ENCODE peak calls at places on chromosome 10, in ten cellular contexts. One of them, this sample, is unnamed.

GRCh38 chr10:118116555-118117311 is 70.0 kb upstream of the RAB11FIP2 start:
- DNase-seq in PC-3: peak; percentile 4
- DNase-seq in prostate gland: peak; percentile 41
- DNase-seq in tibial artery: no peak
- DNase-seq in WERI-Rb-1: peak; percentile 20
- DNase-seq in left ventricle myocardium inferior: no peak
- DNase-seq in CD8-positive, alpha-beta T cell: no peak
- DNase-seq in fibroblast of lung: no peak
- DNase-seq in sigmoid colon: no peak
- DNase-seq in left lung: no peak
- DNase-seq in this sample: peak; percentile 80

GRCh38 chr10:586716-587115 is 102.8 kb downstream of the DIP2C start:
- DNase-seq in PC-3: no peak
- DNase-seq in prostate gland: no peak
- DNase-seq in tibial artery: no peak
- DNase-seq in WERI-Rb-1: no peak
- DNase-seq in left ventricle myocardium inferior: no peak
- DNase-seq in CD8-positive, alpha-beta T cell: no peak
- DNase-seq in fibroblast of lung: no peak
- DNase-seq in sigmoid colon: no peak
- DNase-seq in left lung: no peak
- DNase-seq in this sample: no peak

GRCh38 chr10:76736392-76736791 is 901.2 kb downstream of the KCNMA1 start:
- DNase-seq in PC-3: no peak
- DNase-seq in prostate gland: no peak
- DNase-seq in tibial artery: no peak
- DNase-seq in WERI-Rb-1: peak; percentile 19
- DNase-seq in left ventricle myocardium inferior: no peak
- DNase-seq in CD8-positive, alpha-beta T cell: no peak
- DNase-seq in fibroblast of lung: no peak
- DNase-seq in sigmoid colon: no peak
- DNase-seq in left lung: no peak
- DNase-seq in this sample: no peak

GRCh38 chr10:35182631-35183510 is 56.2 kb downstream of the CREM start:
- DNase-seq in PC-3: peak; percentile 51
- DNase-seq in prostate gland: no peak
- DNase-seq in tibial artery: no peak
- DNase-seq in WERI-Rb-1: no peak
- DNase-seq in left ventricle myocardium inferior: no peak
- DNase-seq in CD8-positive, alpha-beta T cell: no peak
- DNase-seq in fibroblast of lung: no peak
- DNase-seq in sigmoid colon: no peak
- DNase-seq in left lung: no peak
- DNase-seq in this sample: no peak

GRCh38 chr10:104445359-104445758 is 91.7 kb downstream of the CFAP58 start:
- DNase-seq in PC-3: peak; percentile 41
- DNase-seq in prostate gland: no peak
- DNase-seq in tibial artery: no peak
- DNase-seq in WERI-Rb-1: no peak
- DNase-seq in left ventricle myocardium inferior: no peak
- DNase-seq in CD8-positive, alpha-beta T cell: no peak
- DNase-seq in fibroblast of lung: peak; percentile 34
- DNase-seq in sigmoid colon: no peak
- DNase-seq in left lung: no peak
- DNase-seq in this sample: peak; percentile 64

GRCh38 chr10:33388325-33388724 is 53.9 kb upstream of the NRP1 start:
- DNase-seq in PC-3: no peak
- DNase-seq in prostate gland: no peak
- DNase-seq in tibial artery: no peak
- DNase-seq in WERI-Rb-1: no peak
- DNase-seq in left ventricle myocardium inferior: no peak
- DNase-seq in CD8-positive, alpha-beta T cell: no peak
- DNase-seq in fibroblast of lung: no peak
- DNase-seq in sigmoid colon: no peak
- DNase-seq in left lung: no peak
- DNase-seq in this sample: no peak

GRCh38 chr10:1253476-1254353 is 197.5 kb downstream of the WDR37 start:
- DNase-seq in PC-3: no peak
- DNase-seq in prostate gland: no peak
- DNase-seq in tibial artery: no peak
- DNase-seq in WERI-Rb-1: no peak
- DNase-seq in left ventricle myocardium inferior: no peak
- DNase-seq in CD8-positive, alpha-beta T cell: no peak
- DNase-seq in fibroblast of lung: no peak
- DNase-seq in sigmoid colon: no peak
- DNase-seq in left lung: no peak
- DNase-seq in this sample: no peak

GRCh38 chr10:72424561-72424960 is 69.8 kb upstream of the DNAJB12 start:
- DNase-seq in PC-3: no peak
- DNase-seq in prostate gland: no peak
- DNase-seq in tibial artery: no peak
- DNase-seq in WERI-Rb-1: no peak
- DNase-seq in left ventricle myocardium inferior: no peak
- DNase-seq in CD8-positive, alpha-beta T cell: no peak
- DNase-seq in fibroblast of lung: no peak
- DNase-seq in sigmoid colon: no peak
- DNase-seq in left lung: no peak
- DNase-seq in this sample: no peak

GRCh38 chr10:62766383-62766782 is 38.1 kb upstream of the ADO start:
- DNase-seq in PC-3: no peak
- DNase-seq in prostate gland: no peak
- DNase-seq in tibial artery: no peak
- DNase-seq in WERI-Rb-1: no peak
- DNase-seq in left ventricle myocardium inferior: no peak
- DNase-seq in CD8-positive, alpha-beta T cell: no peak
- DNase-seq in fibroblast of lung: no peak
- DNase-seq in sigmoid colon: no peak
- DNase-seq in left lung: no peak
- DNase-seq in this sample: no peak

GRCh38 chr10:95907454-95908253 is at the start of gene CC2D2B:
- DNase-seq in PC-3: peak; percentile 71
- DNase-seq in prostate gland: peak; percentile 81
- DNase-seq in tibial artery: peak; percentile 89
- DNase-seq in WERI-Rb-1: peak; percentile 91
- DNase-seq in left ventricle myocardium inferior: peak; percentile 83
- DNase-seq in CD8-positive, alpha-beta T cell: peak; percentile 59
- DNase-seq in fibroblast of lung: peak; percentile 85
- DNase-seq in sigmoid colon: peak; percentile 90
- DNase-seq in left lung: peak; percentile 87
- DNase-seq in this sample: no peak

DNA sequence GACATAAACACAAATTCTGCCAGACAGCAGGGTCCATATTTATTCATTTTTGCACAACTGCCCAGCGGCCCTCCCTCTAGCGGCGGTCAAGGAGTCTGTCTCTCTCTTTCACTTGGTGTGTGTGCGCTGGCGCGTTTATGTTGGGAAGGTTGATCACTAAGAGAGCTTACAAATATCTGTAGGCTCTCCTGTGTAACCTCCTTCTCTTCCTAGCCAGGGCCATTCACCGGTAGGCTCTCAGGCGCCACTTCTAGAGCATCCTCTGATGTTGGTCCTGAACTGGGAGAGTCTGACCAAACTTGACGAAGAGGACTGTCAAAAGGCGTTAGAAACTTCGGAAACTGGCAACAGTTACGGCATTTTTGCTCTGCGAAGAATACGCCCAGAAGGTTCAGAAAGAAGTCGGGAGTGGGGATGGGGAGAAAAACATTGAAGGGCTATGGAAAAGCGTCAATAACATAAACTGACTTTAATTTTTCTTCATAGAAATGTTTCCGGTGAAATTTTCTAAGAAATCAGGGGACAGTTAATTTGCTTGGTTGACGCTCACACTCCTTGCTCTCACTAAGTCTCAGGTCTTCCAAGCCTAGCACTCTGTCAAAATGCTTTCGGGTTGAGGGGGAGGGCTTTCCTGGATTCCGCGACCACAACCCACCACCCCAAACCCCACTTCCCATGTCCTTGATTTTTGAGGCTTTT is 731.1 kb downstream of the ZWINT start:
- DNase-seq in PC-3: peak; percentile 78
- DNase-seq in prostate gland: no peak
- DNase-seq in tibial artery: no peak
- DNase-seq in WERI-Rb-1: peak; percentile 76
- DNase-seq in left ventricle myocardium inferior: no peak
- DNase-seq in CD8-positive, alpha-beta T cell: no peak
- DNase-seq in fibroblast of lung: peak; percentile 76
- DNase-seq in sigmoid colon: no peak
- DNase-seq in left lung: no peak
- DNase-seq in this sample: no peak
- TF ChIP-seq CTCF in PC-3: peak; percentile 97
- TF ChIP-seq CTCF in prostate gland: no peak
- TF ChIP-seq CTCF in tibial artery: no peak
- TF ChIP-seq CTCF in WERI-Rb-1: peak; percentile 71
- TF ChIP-seq CTCF in left ventricle myocardium inferior: peak; percentile 59
- TF ChIP-seq CTCF in CD8-positive, alpha-beta T cell: no peak
- TF ChIP-seq CTCF in fibroblast of lung: peak; percentile 80
- TF ChIP-seq CTCF in sigmoid colon: no peak
- TF ChIP-seq CTCF in left lung: peak; percentile 37
- TF ChIP-seq CTCF in this sample: peak; percentile 91

DNA sequence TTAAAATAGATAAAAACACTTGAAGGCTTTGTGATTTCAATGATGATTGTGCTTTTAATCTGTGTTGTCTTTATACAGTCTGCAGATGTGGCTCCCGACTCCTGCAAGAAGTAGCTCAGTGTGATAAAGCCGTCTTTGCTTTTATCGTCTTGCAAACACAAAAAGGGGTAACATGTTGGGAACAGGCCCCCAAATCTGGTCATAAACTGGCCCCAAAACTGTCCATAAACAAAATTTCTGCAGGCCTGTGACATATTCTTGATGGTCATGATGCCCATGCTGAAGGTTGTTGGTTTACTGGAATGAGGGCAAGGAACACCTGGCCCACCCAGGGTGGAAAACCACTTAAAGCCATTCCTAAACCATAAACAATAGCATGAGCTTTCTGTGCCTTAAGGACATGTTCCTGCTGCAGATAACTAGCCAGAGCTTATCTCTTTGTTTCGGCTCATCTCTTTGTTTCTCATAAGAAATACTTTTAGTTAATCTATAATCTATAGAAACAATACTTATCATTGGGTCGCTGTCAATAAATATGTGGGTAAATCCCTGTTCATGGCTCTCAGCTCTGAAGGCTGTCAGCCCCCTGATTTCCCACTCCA is 14.8 kb upstream of the ZNF485 start:
- DNase-seq in PC-3: no peak
- DNase-seq in prostate gland: no peak
- DNase-seq in tibial artery: no peak
- DNase-seq in WERI-Rb-1: no peak
- DNase-seq in left ventricle myocardium inferior: no peak
- DNase-seq in CD8-positive, alpha-beta T cell: no peak
- DNase-seq in fibroblast of lung: no peak
- DNase-seq in sigmoid colon: no peak
- DNase-seq in left lung: no peak
- DNase-seq in this sample: no peak
- H3K36me3 ChIP-seq in PC-3: no peaks in the 10 kb centered on the region
- H3K36me3 ChIP-seq in prostate gland: no peaks in the 10 kb centered on the region
- H3K36me3 ChIP-seq in tibial artery: no peaks in the 10 kb centered on the region
- H3K36me3 ChIP-seq in WERI-Rb-1: no peaks in the 10 kb centered on the region
- H3K36me3 ChIP-seq in left ventricle myocardium inferior: no peaks in the 10 kb centered on the region
- H3K36me3 ChIP-seq in CD8-positive, alpha-beta T cell: no peaks in the 10 kb centered on the region
- H3K36me3 ChIP-seq in fibroblast of lung: no peaks in the 10 kb centered on the region
- H3K36me3 ChIP-seq in sigmoid colon: no peaks in the 10 kb centered on the region
- H3K36me3 ChIP-seq in left lung: no peaks in the 10 kb centered on the region
- H3K36me3 ChIP-seq in this sample: no peaks in the 10 kb centered on the region

GRCh38 chr10:52316005-52316404 is 1.9 kb downstream of the DKK1 start:
- DNase-seq in PC-3: peak; percentile 65
- DNase-seq in prostate gland: no peak
- DNase-seq in tibial artery: no peak
- DNase-seq in WERI-Rb-1: no peak
- DNase-seq in left ventricle myocardium inferior: no peak
- DNase-seq in CD8-positive, alpha-beta T cell: no peak
- DNase-seq in fibroblast of lung: peak; percentile 20
- DNase-seq in sigmoid colon: no peak
- DNase-seq in left lung: no peak
- DNase-seq in this sample: no peak

GRCh38 chr10:52314007-52314821 is at the start of gene DKK1:
- DNase-seq in PC-3: peak; percentile 100
- DNase-seq in prostate gland: peak; percentile 51
- DNase-seq in tibial artery: peak; percentile 72
- DNase-seq in WERI-Rb-1: peak; percentile 11
- DNase-seq in left ventricle myocardium inferior: peak; percentile 41
- DNase-seq in CD8-positive, alpha-beta T cell: no peak
- DNase-seq in fibroblast of lung: peak; percentile 79
- DNase-seq in sigmoid colon: peak; percentile 69
- DNase-seq in left lung: peak; percentile 60
- DNase-seq in this sample: peak; percentile 49

GRCh38 chr10:52314822-52315552 is 906 bp downstream of the DKK1 start:
- DNase-seq in PC-3: peak; percentile 80
- DNase-seq in prostate gland: no peak
- DNase-seq in tibial artery: no peak
- DNase-seq in WERI-Rb-1: no peak
- DNase-seq in left ventricle myocardium inferior: no peak
- DNase-seq in CD8-positive, alpha-beta T cell: no peak
- DNase-seq in fibroblast of lung: peak; percentile 42
- DNase-seq in sigmoid colon: no peak
- DNase-seq in left lung: peak; percentile 32
- DNase-seq in this sample: no peak

GRCh38 chr10:52313350-52314006 is 603 bp upstream of the DKK1 start:
- DNase-seq in PC-3: no peak
- DNase-seq in prostate gland: no peak
- DNase-seq in tibial artery: no peak
- DNase-seq in WERI-Rb-1: no peak
- DNase-seq in left ventricle myocardium inferior: no peak
- DNase-seq in CD8-positive, alpha-beta T cell: no peak
- DNase-seq in fibroblast of lung: peak; percentile 12
- DNase-seq in sigmoid colon: no peak
- DNase-seq in left lung: no peak
- DNase-seq in this sample: no peak

GRCh38 chr10:52312999-52313349 is 1.1 kb upstream of the DKK1 start:
- DNase-seq in PC-3: no peak
- DNase-seq in prostate gland: no peak
- DNase-seq in tibial artery: no peak
- DNase-seq in WERI-Rb-1: no peak
- DNase-seq in left ventricle myocardium inferior: no peak
- DNase-seq in CD8-positive, alpha-beta T cell: no peak
- DNase-seq in fibroblast of lung: peak; percentile 19
- DNase-seq in sigmoid colon: no peak
- DNase-seq in left lung: no peak
- DNase-seq in this sample: no peak
- H3K4me3 ChIP-seq in PC-3: peak overlapping the region; percentile 76
- H3K4me3 ChIP-seq in prostate gland: no peak overlapping the region
- H3K4me3 ChIP-seq in tibial artery: peak overlapping the region; percentile 63
- H3K4me3 ChIP-seq in WERI-Rb-1: no peak overlapping the region
- H3K4me3 ChIP-seq in left ventricle myocardium inferior: peak overlapping the region; percentile 72
- H3K4me3 ChIP-seq in CD8-positive, alpha-beta T cell: no peak overlapping the region
- H3K4me3 ChIP-seq in fibroblast of lung: peak overlapping the region; percentile 86
- H3K4me3 ChIP-seq in sigmoid colon: no peak overlapping the region
- H3K4me3 ChIP-seq in left lung: peak overlapping the region; percentile 42
- H3K4me3 ChIP-seq in this sample: peak overlapping the region; percentile 53

GRCh38 chr10:67612577-67613537 is 83.1 kb downstream of the CTNNA3 start:
- DNase-seq in PC-3: peak; percentile 62
- DNase-seq in prostate gland: no peak
- DNase-seq in tibial artery: no peak
- DNase-seq in WERI-Rb-1: no peak
- DNase-seq in left ventricle myocardium inferior: no peak
- DNase-seq in CD8-positive, alpha-beta T cell: peak; percentile 63
- DNase-seq in fibroblast of lung: peak; percentile 38
- DNase-seq in sigmoid colon: no peak
- DNase-seq in left lung: no peak
- DNase-seq in this sample: no peak
- TF ChIP-seq CTCF in PC-3: no peak
- TF ChIP-seq CTCF in prostate gland: no peak
- TF ChIP-seq CTCF in tibial artery: no peak
- TF ChIP-seq CTCF in WERI-Rb-1: no peak
- TF ChIP-seq CTCF in left ventricle myocardium inferior: no peak
- TF ChIP-seq CTCF in CD8-positive, alpha-beta T cell: no peak
- TF ChIP-seq CTCF in fibroblast of lung: no peak
- TF ChIP-seq CTCF in sigmoid colon: no peak
- TF ChIP-seq CTCF in left lung: no peak
- TF ChIP-seq CTCF in this sample: no peak